ENCODE peak calls at places on chromosomes 13 and 19, in four cellular contexts. O is H1, Y is K562, W is HepG2. M is an unnamed sample.

GRCh38 chr13:97548138-97548537 is 114.2 kb downstream of the RAP2A start:
- DNase-seq in O (no peak), Y (no peak), W (no peak), M (no peak)

GRCh38 chr13:32734511-32734910 is 148.3 kb downstream of the PDS5B start:
- DNase-seq in O (no peak), Y (no peak), W (no peak), M (no peak)

GRCh38 chr13:28100149-28101121 is at the start of gene FLT3:
- DNase-seq in O (peak), Y (peak), W (no peak), M (peak)

GRCh38 chr19:1837625-1838105 is 10.6 kb downstream of the REXO1 start:
- DNase-seq in O (peak), Y (peak), W (peak), M (no peak)

GRCh38 chr19:1240925-1241324 is 626 bp upstream of the ATP5F1D start:
- DNase-seq in O (peak), Y (no peak), W (no peak), M (no peak)

GRCh38 chr19:38727868-38728660 is 16.2 kb downstream of the CAPN12 start:
- DNase-seq in O (no peak), Y (peak), W (no peak), M (no peak)

GRCh38 chr19:47283405-47284059 is 8.8 kb downstream of the INAFM1 start:
- DNase-seq in O (no peak), Y (no peak), W (no peak), M (no peak)

GRCh38 chr13:100336795-100337516 is 248.1 kb downstream of the PCCA start:
- DNase-seq in O (no peak), Y (no peak), W (peak), M (no peak)

GRCh38 chr13:40352385-40352778 is 314.1 kb downstream of the FOXO1 start:
- DNase-seq in O (no peak), Y (no peak), W (no peak), M (no peak)

GRCh38 chr13:48642061-48642460 is 11.7 kb upstream of the CYSLTR2 start:
- DNase-seq in O (no peak), Y (no peak), W (no peak), M (no peak)

GRCh38 chr13:48819889-48820288 is 155.8 kb upstream of the FNDC3A start:
- DNase-seq in O (no peak), Y (no peak), W (no peak), M (no peak)

GRCh38 chr13:110306340-110306959 is 507 bp downstream of the COL4A1 start:
- DNase-seq in O (peak), Y (no peak), W (no peak), M (no peak)
- H3K4me3 ChIP-seq in O (peak), Y (no peak), W (no peak), M (no peak)

GRCh38 chr19:13764821-13765394 is 586 bp downstream of the MRI1 start:
- DNase-seq in O (peak), Y (peak), W (no peak), M (no peak)
- TF ChIP-seq FOSL1 in O (no peak), Y (no peak), W (no peak), M (no peak)

GRCh38 chr19:50964266-50964665 is 5.1 kb downstream of the KLK6 start:
- DNase-seq in O (no peak), Y (no peak), W (no peak), M (no peak)

GRCh38 chr19:50959731-50960500 is 7.1 kb upstream of the KLK5 start:
- DNase-seq in O (no peak), Y (no peak), W (no peak), M (no peak)

GRCh38 chr19:50962245-50962644 is 7.1 kb downstream of the KLK6 start:
- DNase-seq in O (no peak), Y (no peak), W (no peak), M (no peak)

GRCh38 chr19:50967924-50968708 is 1.3 kb downstream of the KLK6 start:
- DNase-seq in O (no peak), Y (no peak), W (no peak), M (no peak)

GRCh38 chr19:50963381-50963780 is 6.0 kb downstream of the KLK6 start:
- DNase-seq in O (no peak), Y (no peak), W (no peak), M (no peak)
- TF ChIP-seq SIN3A in O (no peak), Y (no peak), W (no peak), M (no peak)

GRCh38 chr19:48698046-48698445 is 2.3 kb downstream of the FUT2 start:
- DNase-seq in O (no peak), Y (peak), W (no peak), M (no peak)

GRCh38 chr19:48695743-48696352 is at the start of gene FUT2:
- DNase-seq in O (peak), Y (peak), W (no peak), M (no peak)

DNA sequence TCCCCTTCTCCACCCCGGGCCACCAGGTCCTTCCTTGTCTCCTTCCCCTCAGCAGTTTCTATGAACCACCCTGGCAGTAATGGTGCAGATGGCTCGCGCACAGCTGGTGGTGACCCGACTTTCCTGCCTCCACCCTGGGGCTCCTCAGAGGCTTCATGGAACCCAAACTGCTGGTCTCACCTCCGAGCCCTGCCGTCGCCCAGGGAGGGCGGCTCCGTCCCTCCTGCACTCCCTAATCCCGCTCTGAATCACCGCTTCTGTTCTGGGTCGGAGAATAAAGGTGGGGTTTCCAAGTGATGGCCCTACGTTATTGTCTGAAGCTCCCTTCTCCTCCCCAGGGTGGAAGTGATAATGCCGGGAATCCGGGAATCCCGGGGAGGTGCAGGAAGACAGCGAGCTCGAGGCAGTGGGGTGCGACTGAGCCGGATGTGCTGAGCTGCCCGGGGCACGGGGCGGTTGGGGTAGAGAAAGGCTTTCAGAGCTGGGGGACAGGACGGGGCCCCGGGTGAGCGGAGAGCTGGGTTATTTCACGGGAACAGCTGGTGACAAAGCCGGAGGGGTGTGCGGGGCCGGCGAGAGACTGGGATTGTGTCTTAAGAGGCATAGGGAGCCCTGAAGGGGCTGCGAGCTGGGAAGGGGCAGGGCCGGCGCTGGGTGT is 711 bp downstream of the FUT2 start:
- DNase-seq in O (peak), Y (no peak), W (no peak), M (no peak)
- H3K4me3 ChIP-seq in O (peak), Y (no peak), W (peak), M (peak)

DNA sequence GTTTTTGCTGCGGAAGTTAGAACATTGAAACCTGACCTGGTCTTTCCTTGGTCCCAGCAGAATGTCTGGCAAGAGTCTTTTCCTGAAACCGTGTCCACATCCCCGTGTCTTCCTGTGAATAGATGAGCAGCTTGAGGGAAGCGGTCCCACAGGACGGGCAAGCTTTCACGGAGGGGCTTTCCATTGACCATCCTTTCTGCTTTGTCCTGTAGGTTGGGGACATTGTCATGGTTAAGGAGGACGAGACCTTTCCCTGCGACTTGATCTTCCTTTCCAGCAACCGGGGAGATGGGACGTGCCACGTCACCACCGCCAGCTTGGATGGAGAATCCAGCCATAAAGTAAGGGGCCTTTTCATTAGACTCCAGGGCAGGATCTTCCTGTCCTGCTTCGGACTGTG is 126.0 kb downstream of the ATP11A start:
- DNase-seq in O (no peak), Y (no peak), W (no peak), M (no peak)
- TF ChIP-seq FOSL1 in O (no peak), Y (no peak), W (no peak), M (no peak)

GRCh38 chr19:5059767-5060166 is 90.9 kb downstream of the KDM4B start:
- DNase-seq in O (no peak), Y (no peak), W (no peak), M (no peak)

GRCh38 chr19:5058456-5059190 is 89.7 kb downstream of the KDM4B start:
- DNase-seq in O (no peak), Y (no peak), W (no peak), M (no peak)

GRCh38 chr19:5059191-5059579 is 90.3 kb downstream of the KDM4B start:
- DNase-seq in O (no peak), Y (no peak), W (no peak), M (no peak)

GRCh38 chr19:5055457-5055776 is 86.5 kb downstream of the KDM4B start:
- DNase-seq in O (no peak), Y (no peak), W (no peak), M (no peak)

GRCh38 chr19:5057860-5058259 is 88.9 kb downstream of the KDM4B start:
- DNase-seq in O (no peak), Y (peak), W (no peak), M (no peak)
- TF ChIP-seq SIN3A in O (no peak), Y (no peak), W (no peak), M (no peak)

DNA sequence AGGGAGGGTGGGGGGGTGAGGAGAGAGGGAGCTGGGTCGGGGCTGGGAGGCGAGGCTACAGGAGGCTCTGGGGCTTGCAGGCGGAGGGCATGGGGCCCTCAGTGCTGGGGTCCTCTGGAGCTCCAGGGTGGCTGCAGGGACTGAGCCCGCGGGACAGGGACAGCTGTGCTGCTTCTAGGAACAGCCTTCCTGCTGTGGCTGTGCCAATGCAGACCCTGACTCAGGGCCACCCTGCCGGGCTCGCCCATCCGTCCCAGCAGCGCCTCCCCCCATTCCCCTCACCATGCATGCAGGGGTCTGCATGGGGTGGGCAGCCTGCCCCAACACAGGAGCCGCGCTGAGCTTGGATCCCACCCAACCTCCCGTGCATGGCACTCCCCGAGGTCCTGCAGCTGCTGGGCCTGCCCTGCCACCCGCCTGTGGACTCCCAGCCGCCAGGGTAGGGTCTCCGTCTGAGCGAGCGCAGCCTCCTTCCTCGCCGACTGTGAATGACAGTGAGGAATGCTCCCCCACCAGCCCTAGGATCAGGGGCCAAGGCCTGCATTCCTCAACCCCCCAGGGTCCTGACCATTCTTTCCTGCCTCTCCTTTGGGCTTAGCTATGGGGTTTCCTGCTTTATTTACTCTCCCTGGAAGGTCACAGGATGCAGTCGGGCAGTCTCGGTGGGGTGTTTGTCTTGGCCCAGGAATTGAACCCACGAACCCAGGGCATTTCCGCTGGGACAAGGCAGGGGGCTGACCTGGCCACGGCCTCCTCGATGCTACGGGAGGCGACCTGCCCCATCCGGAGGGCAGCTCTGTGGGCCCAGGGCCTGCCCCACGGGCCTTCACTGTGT is 23.4 kb downstream of the CEBPG start:
- DNase-seq in O (no peak), Y (no peak), W (peak), M (no peak)
- H3K4me3 ChIP-seq in O (no peak), Y (no peak), W (peak), M (no peak)

DNA sequence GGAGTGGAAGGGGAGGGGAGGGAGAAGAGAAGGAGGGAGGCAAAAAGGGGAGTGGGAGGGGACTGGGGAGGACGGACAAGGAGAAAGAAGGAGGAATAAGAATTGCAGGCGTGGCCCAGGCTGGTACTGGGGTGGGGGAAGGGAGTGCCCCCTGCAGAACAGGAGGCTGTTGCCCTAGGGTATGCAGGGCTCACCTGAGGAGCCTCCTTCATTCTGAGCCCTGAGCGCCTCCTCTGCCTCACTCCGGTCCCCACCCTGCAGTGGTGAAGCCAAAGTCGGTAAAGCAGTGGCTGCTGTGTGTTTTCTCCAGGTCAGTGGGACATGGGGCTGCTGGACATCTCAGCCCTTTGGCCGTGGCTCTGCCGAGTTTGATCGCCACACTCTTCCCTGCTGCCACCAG is 9.1 kb upstream of the CDC16 start:
- DNase-seq in O (no peak), Y (no peak), W (no peak), M (no peak)
- TF ChIP-seq FOSL1 in O (no peak), Y (no peak), W (no peak), M (no peak)

DNA sequence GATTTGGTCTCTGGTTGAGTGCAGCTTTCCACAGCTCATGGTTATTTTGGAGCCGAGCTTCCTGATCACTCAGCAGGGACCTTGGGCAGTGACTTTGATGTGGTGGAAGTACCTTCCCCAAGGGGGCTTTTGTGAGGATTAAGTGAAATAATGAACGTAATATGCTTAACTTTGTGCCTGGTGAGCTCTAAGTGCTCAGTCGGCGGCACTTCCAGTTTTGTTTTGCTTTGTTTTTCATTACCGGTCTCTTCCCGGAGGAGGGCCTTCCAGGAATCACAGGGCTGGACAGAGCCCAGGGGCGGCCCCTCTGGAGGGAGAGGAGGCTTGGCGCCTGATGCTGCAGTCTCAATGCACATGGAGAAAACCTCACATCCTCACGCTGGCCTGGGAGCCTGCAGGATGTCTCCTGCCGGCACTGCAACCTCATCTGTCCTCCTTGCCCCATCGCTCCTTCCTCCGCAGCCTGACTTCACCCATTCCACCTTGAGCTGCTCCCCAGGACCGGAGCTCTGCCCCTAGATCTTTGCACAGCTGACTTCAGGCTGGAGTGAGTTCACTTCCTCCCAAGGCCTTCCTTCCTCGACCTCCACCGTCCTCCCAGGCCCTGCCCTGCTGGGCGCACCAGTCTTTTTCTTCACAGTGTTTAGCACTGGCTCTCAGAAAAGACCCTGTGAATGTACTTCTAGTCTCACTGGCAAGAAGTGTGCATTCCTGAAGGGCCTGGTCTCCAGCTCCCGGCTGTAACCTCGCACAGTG is 1.6 kb downstream of the PLEKHF1 start:
- DNase-seq in O (peak), Y (no peak), W (peak), M (no peak)
- TF ChIP-seq SIN3A in O (peak), Y (no peak), W (no peak), M (no peak)

M was measured in HCT116.